ENCODE peak calls at places on chromosomes 6 and 20, in four cellular contexts. D is MM.1S, W is PC-9, O is stomach. C is an unnamed sample.

GRCh38 chr6:85255661-85256060 is 194.2 kb upstream of the NT5E start:
- DNase-seq in D (no peak), W (no peak), O (no peak), C (no peak)

GRCh38 chr6:73308712-73309533 is 45.2 kb downstream of the DPPA5 start:
- DNase-seq in D (no peak), W (peak), O (no peak), C (no peak)

GRCh38 chr6:5341845-5342244 is 80.5 kb downstream of the FARS2 start:
- DNase-seq in D (no peak), W (no peak), O (no peak), C (no peak)

GRCh38 chr6:29925341-29926080 is 16.8 kb upstream of the HLA-A start:
- DNase-seq in D (no peak), W (no peak), O (no peak), C (no peak)

GRCh38 chr20:17676942-17677341 is 5.1 kb downstream of the RRBP1 start:
- DNase-seq in D (no peak), W (no peak), O (no peak), C (no peak)

GRCh38 chr6:143206550-143206949 is 145.9 kb downstream of the AIG1 start:
- DNase-seq in D (no peak), W (no peak), O (no peak), C (no peak)

GRCh38 chr6:13668291-13668928 is 43.2 kb downstream of the RANBP9 start:
- DNase-seq in D (peak), W (no peak), O (no peak), C (no peak)

GRCh38 chr6:43769526-43770416 is at the start of gene VEGFA:
- DNase-seq in D (peak), W (peak), O (peak), C (peak)

GRCh38 chr20:31608256-31608980 is 3.3 kb downstream of the ID1 start:
- DNase-seq in D (no peak), W (peak), O (peak), C (peak)
- H3K4me3 ChIP-seq in D (no peak), W (peak), O (peak), C (peak)

DNA sequence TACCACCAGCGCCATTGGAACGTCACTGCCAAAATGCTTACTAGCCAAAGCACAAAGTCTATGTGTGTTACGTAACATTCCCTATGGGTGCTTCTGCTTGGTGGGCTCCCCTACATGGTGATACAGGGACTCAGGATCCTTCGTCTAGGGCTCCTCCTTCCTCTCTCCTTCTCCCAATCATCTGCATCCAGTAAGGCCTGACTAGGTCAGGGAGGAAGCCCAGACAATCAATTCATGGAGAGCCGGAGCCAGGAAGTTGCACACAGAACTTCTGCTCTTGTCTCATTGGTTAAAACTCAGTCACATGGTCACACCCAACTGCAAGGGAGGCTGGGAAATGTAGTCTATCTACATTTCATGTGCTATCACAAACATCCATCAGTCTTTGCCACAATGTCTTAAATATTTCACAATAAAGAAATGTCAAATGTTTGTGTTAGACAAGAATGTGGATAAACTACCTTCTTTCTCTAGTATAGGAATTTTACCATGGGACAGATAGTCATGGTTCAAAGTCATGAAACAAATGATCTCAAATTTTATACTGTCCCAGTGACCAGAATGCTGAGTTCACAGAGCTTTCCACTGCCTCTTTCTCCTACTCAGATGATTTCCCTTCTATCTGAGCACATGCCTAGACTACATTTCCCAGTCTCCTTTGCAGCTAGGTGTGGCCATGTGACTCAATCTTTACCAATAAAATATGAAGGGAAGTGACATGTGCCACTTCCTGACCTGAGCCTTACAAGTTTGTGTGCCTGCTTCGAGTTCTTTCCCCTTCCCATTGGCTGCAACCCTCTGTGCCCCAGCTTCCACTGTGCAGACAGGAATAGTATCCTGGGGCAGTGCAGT is 9.3 kb upstream of the KCNK15 start:
- DNase-seq in D (peak), W (no peak), O (peak), C (peak)
- TF ChIP-seq CTCF in D (no peak), W (no peak), O (no peak), C (no peak)

GRCh38 chr6:148701393-148701774 is 45.4 kb upstream of the UST start:
- DNase-seq in D (no peak), W (no peak), O (no peak), C (no peak)
- H3K4me3 ChIP-seq in D (peak), W (peak), O (peak), C (peak)

GRCh38 chr20:61355096-61355495 is 103.0 kb downstream of the CDH4 start:
- DNase-seq in D (no peak), W (no peak), O (no peak), C (no peak)
- TF ChIP-seq CTCF in D (no peak), W (no peak), O (no peak), C (no peak)

GRCh38 chr20:62806383-62807050 is 1.9 kb downstream of the OGFR start:
- DNase-seq in D (no peak), W (no peak), O (no peak), C (no peak)
- H3K4me3 ChIP-seq in D (peak), W (peak), O (peak), C (peak)

DNA sequence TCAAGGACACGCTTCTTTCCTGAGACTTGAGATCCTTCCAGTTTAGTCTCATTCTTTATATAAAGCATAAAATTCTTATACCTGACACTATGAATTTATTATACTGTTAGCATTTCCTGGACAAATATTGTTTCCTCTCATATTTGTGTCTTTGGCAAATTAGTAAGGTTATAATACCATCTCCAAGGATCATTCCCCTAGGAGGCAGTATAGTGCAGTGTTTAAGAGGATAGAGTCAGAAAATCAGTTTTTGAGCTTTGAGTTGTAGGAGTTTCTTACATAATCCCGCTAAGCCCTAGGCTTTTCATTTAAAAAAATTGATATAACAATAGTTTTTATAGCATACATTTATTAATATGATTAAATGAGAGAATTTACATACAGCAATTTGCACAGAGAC is 510.8 kb downstream of the TENT5A start:
- DNase-seq in D (peak), W (no peak), O (no peak), C (no peak)
- TF ChIP-seq CTCF in D (peak), W (peak), O (no peak), C (no peak)